ENCODE peak calls at places on chromosomes 16 and 17, in six cellular contexts. One of them, this sample, is unnamed.

GRCh38 chr17:8946071-8946470 is 19.4 kb downstream of the PIK3R5 start:
- DNase-seq in CD4-positive, CD25-positive, alpha-beta regulatory T cell: no peak
- DNase-seq in heart left ventricle: no peak
- DNase-seq in left lung: no peak
- DNase-seq in heart right ventricle: no peak
- DNase-seq in PC-3: no peak
- DNase-seq in this sample: no peak

GRCh38 chr17:13410874-13411273 is 190.9 kb downstream of the HS3ST3A1 start:
- DNase-seq in CD4-positive, CD25-positive, alpha-beta regulatory T cell: no peak
- DNase-seq in heart left ventricle: no peak
- DNase-seq in heart right ventricle: no peak
- DNase-seq in PC-3: peak
- DNase-seq in left lung: peak
- DNase-seq in this sample: no peak

GRCh38 chr17:75507712-75508111 is 7.6 kb downstream of the CASKIN2 start:
- DNase-seq in heart left ventricle: peak
- DNase-seq in left lung: no peak
- DNase-seq in PC-3: no peak
- DNase-seq in CD4-positive, CD25-positive, alpha-beta regulatory T cell: no peak
- DNase-seq in heart right ventricle: no peak
- DNase-seq in this sample: no peak

GRCh38 chr16:89696598-89697128 is 4.8 kb downstream of the SPATA2L start:
- DNase-seq in PC-3: no peak
- DNase-seq in heart right ventricle: no peak
- DNase-seq in CD4-positive, CD25-positive, alpha-beta regulatory T cell: no peak
- DNase-seq in left lung: no peak
- DNase-seq in heart left ventricle: no peak
- DNase-seq in this sample: no peak

GRCh38 chr17:15511142-15511541 is 43.7 kb upstream of the CDRT4 start:
- DNase-seq in CD4-positive, CD25-positive, alpha-beta regulatory T cell: no peak
- DNase-seq in heart right ventricle: no peak
- DNase-seq in heart left ventricle: no peak
- DNase-seq in PC-3: peak
- DNase-seq in left lung: no peak
- DNase-seq in this sample: no peak

GRCh38 chr17:56000411-56000810 is 152.9 kb upstream of the ANKFN1 start:
- DNase-seq in left lung: no peak
- DNase-seq in PC-3: no peak
- DNase-seq in heart left ventricle: no peak
- DNase-seq in CD4-positive, CD25-positive, alpha-beta regulatory T cell: no peak
- DNase-seq in heart right ventricle: no peak
- DNase-seq in this sample: no peak

GRCh38 chr17:828761-829160 is 46.6 kb downstream of the MRM3 start:
- DNase-seq in heart right ventricle: no peak
- DNase-seq in left lung: no peak
- DNase-seq in heart left ventricle: no peak
- DNase-seq in PC-3: no peak
- DNase-seq in CD4-positive, CD25-positive, alpha-beta regulatory T cell: no peak
- DNase-seq in this sample: no peak

GRCh38 chr16:6837722-6838121 is 494.9 kb upstream of the RBFOX1 start:
- DNase-seq in CD4-positive, CD25-positive, alpha-beta regulatory T cell: no peak
- DNase-seq in heart right ventricle: no peak
- DNase-seq in heart left ventricle: no peak
- DNase-seq in PC-3: no peak
- DNase-seq in left lung: no peak
- DNase-seq in this sample: no peak

GRCh38 chr16:58306327-58306726 is 11.5 kb upstream of the PRSS54 start:
- DNase-seq in heart left ventricle: no peak
- DNase-seq in CD4-positive, CD25-positive, alpha-beta regulatory T cell: peak
- DNase-seq in left lung: no peak
- DNase-seq in PC-3: peak
- DNase-seq in heart right ventricle: no peak
- DNase-seq in this sample: peak

GRCh38 chr16:11697319-11697718 is 29.1 kb downstream of the SNN start:
- DNase-seq in heart left ventricle: no peak
- DNase-seq in left lung: no peak
- DNase-seq in heart right ventricle: no peak
- DNase-seq in CD4-positive, CD25-positive, alpha-beta regulatory T cell: no peak
- DNase-seq in PC-3: no peak
- DNase-seq in this sample: no peak

GRCh38 chr16:72910875-72911274 is 137.1 kb downstream of the ZFHX3 start:
- DNase-seq in heart right ventricle: no peak
- DNase-seq in CD4-positive, CD25-positive, alpha-beta regulatory T cell: no peak
- DNase-seq in left lung: no peak
- DNase-seq in heart left ventricle: no peak
- DNase-seq in PC-3: no peak
- DNase-seq in this sample: no peak

GRCh38 chr17:82065638-82066303 is at the start of gene DUS1L:
- DNase-seq in CD4-positive, CD25-positive, alpha-beta regulatory T cell: peak
- DNase-seq in heart right ventricle: peak
- DNase-seq in heart left ventricle: peak
- DNase-seq in left lung: peak
- DNase-seq in PC-3: peak
- DNase-seq in this sample: no peak

GRCh38 chr17:31629696-31630470 is 229.2 kb downstream of the COPRS start:
- DNase-seq in heart right ventricle: no peak
- DNase-seq in left lung: no peak
- DNase-seq in heart left ventricle: no peak
- DNase-seq in CD4-positive, CD25-positive, alpha-beta regulatory T cell: no peak
- DNase-seq in PC-3: no peak
- DNase-seq in this sample: no peak

GRCh38 chr17:36938566-36939058 is 1.3 kb downstream of the LHX1 start:
- DNase-seq in heart right ventricle: no peak
- DNase-seq in PC-3: no peak
- DNase-seq in left lung: no peak
- DNase-seq in heart left ventricle: no peak
- DNase-seq in CD4-positive, CD25-positive, alpha-beta regulatory T cell: no peak
- DNase-seq in this sample: no peak

GRCh38 chr17:37167756-37168155 is 208.0 kb upstream of the C17orf78 start:
- DNase-seq in heart right ventricle: no peak
- DNase-seq in CD4-positive, CD25-positive, alpha-beta regulatory T cell: no peak
- DNase-seq in left lung: no peak
- DNase-seq in heart left ventricle: no peak
- DNase-seq in PC-3: no peak
- DNase-seq in this sample: no peak

GRCh38 chr16:1903220-1903574 is 15.0 kb downstream of the HS3ST6 start:
- DNase-seq in left lung: no peak
- DNase-seq in CD4-positive, CD25-positive, alpha-beta regulatory T cell: no peak
- DNase-seq in PC-3: no peak
- DNase-seq in heart left ventricle: no peak
- DNase-seq in heart right ventricle: no peak
- DNase-seq in this sample: no peak

GRCh38 chr17:57114085-57114673 is 29.1 kb downstream of the AKAP1 start:
- DNase-seq in heart left ventricle: peak
- DNase-seq in heart right ventricle: peak
- DNase-seq in PC-3: peak
- DNase-seq in left lung: no peak
- DNase-seq in CD4-positive, CD25-positive, alpha-beta regulatory T cell: peak
- DNase-seq in this sample: no peak

GRCh38 chr17:42304187-42305030 is 16.1 kb downstream of the STAT5A start:
- DNase-seq in heart right ventricle: no peak
- DNase-seq in CD4-positive, CD25-positive, alpha-beta regulatory T cell: no peak
- DNase-seq in heart left ventricle: no peak
- DNase-seq in PC-3: no peak
- DNase-seq in left lung: no peak
- DNase-seq in this sample: no peak
- H3K27ac ChIP-seq in heart right ventricle: no peak
- H3K27ac ChIP-seq in CD4-positive, CD25-positive, alpha-beta regulatory T cell: no peak
- H3K27ac ChIP-seq in heart left ventricle: no peak
- H3K27ac ChIP-seq in PC-3: no peak
- H3K27ac ChIP-seq in left lung: no peak
- H3K27ac ChIP-seq in this sample: no peak

DNA sequence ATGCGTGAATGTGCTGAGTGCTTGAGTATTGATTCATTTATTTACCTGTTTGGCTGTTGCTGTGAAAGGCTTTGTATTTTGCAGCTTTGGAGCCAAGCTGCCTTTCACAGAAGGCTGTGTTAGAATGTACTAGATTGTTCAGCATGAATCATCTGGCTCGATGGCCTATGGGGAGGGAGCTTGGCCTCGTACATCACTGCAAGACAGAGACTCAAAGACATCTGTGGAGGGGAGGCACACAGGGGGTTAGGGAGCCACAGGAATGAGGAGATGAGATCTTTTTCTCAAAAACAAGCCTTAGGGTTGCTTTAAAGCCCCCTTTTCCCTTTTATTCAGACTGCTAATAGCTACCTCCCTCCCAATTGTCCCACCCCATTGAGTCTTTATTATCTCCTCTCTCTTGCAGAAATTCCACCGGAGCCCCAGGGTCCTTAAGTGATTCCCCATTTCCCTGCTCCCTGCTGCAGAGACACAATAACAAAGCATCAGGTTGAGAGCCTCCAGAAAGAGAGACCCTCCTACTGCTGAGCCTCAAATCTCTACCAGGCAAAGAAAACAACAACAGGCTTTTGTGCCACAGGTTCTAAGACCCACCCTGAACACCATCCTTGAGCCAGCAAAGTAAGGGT is 307.2 kb downstream of the ABCC12 start:
- DNase-seq in PC-3: peak
- DNase-seq in CD4-positive, CD25-positive, alpha-beta regulatory T cell: no peak
- DNase-seq in left lung: no peak
- DNase-seq in heart right ventricle: no peak
- DNase-seq in heart left ventricle: no peak
- DNase-seq in this sample: no peak
- H3K27ac ChIP-seq in PC-3: peak
- H3K27ac ChIP-seq in CD4-positive, CD25-positive, alpha-beta regulatory T cell: no peak
- H3K27ac ChIP-seq in left lung: no peak
- H3K27ac ChIP-seq in heart right ventricle: no peak
- H3K27ac ChIP-seq in heart left ventricle: no peak
- H3K27ac ChIP-seq in this sample: no peak

GRCh38 chr16:84993926-84994325 is 17.4 kb downstream of the ZDHHC7 start:
- DNase-seq in CD4-positive, CD25-positive, alpha-beta regulatory T cell: no peak
- DNase-seq in heart left ventricle: no peak
- DNase-seq in PC-3: no peak
- DNase-seq in left lung: no peak
- DNase-seq in heart right ventricle: no peak
- DNase-seq in this sample: no peak
- H3K27ac ChIP-seq in CD4-positive, CD25-positive, alpha-beta regulatory T cell: no peak
- H3K27ac ChIP-seq in heart left ventricle: no peak
- H3K27ac ChIP-seq in PC-3: peak
- H3K27ac ChIP-seq in left lung: peak
- H3K27ac ChIP-seq in heart right ventricle: no peak
- H3K27ac ChIP-seq in this sample: peak

DNA sequence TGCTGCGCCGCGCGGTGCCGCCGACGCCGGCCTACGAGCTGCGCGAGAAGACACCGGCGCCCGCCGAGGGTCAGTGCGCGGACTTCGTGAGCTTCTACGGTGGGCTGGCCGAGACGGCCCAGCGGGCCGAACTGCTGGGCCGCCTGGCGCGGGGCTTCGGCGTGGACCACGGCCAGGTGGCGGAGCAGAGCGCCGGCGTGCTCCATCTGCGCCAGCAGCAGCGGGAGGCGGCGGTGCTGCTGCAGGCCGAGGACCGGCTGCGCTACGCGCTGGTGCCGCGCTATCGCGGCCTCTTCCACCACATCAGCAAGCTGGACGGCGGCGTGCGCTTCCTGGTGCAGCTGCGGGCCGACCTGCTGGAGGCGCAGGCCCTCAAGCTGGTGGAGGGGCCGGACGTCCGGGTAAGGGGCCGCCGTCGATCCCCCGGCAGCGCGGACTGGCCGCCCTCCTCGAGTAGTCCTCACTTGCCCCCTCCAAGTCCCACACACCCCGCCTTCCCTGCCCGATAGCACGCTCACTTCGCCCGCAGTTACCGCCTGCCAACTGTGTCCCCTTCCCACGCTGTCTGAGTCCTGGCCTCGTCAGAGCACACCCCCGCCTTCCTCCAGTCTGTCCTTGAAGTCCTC is 470 bp downstream of the MLYCD start:
- DNase-seq in CD4-positive, CD25-positive, alpha-beta regulatory T cell: peak
- DNase-seq in left lung: peak
- DNase-seq in PC-3: peak
- DNase-seq in heart left ventricle: peak
- DNase-seq in heart right ventricle: peak
- DNase-seq in this sample: peak
- H3K27ac ChIP-seq in CD4-positive, CD25-positive, alpha-beta regulatory T cell: peak
- H3K27ac ChIP-seq in left lung: peak
- H3K27ac ChIP-seq in PC-3: no peak
- H3K27ac ChIP-seq in heart left ventricle: peak
- H3K27ac ChIP-seq in heart right ventricle: peak
- H3K27ac ChIP-seq in this sample: peak

GRCh38 chr16:81522141-81522701 is 77.6 kb downstream of the CMIP start:
- DNase-seq in heart right ventricle: no peak
- DNase-seq in heart left ventricle: no peak
- DNase-seq in CD4-positive, CD25-positive, alpha-beta regulatory T cell: peak
- DNase-seq in left lung: no peak
- DNase-seq in PC-3: peak
- DNase-seq in this sample: no peak
- H3K27ac ChIP-seq in heart right ventricle: no peak
- H3K27ac ChIP-seq in heart left ventricle: no peak
- H3K27ac ChIP-seq in CD4-positive, CD25-positive, alpha-beta regulatory T cell: no peak
- H3K27ac ChIP-seq in left lung: no peak
- H3K27ac ChIP-seq in PC-3: peak
- H3K27ac ChIP-seq in this sample: no peak

GRCh38 chr16:25271421-25271820 is 13.8 kb upstream of the ZKSCAN2 start:
- DNase-seq in heart left ventricle: no peak
- DNase-seq in heart right ventricle: no peak
- DNase-seq in PC-3: no peak
- DNase-seq in CD4-positive, CD25-positive, alpha-beta regulatory T cell: no peak
- DNase-seq in left lung: no peak
- DNase-seq in this sample: no peak
- H3K27ac ChIP-seq in heart left ventricle: no peak
- H3K27ac ChIP-seq in heart right ventricle: no peak
- H3K27ac ChIP-seq in PC-3: no peak
- H3K27ac ChIP-seq in CD4-positive, CD25-positive, alpha-beta regulatory T cell: no peak
- H3K27ac ChIP-seq in left lung: no peak
- H3K27ac ChIP-seq in this sample: no peak

GRCh38 chr16:50838885-50839284 is 97.0 kb downstream of the CYLD start:
- DNase-seq in heart left ventricle: no peak
- DNase-seq in PC-3: no peak
- DNase-seq in heart right ventricle: no peak
- DNase-seq in left lung: no peak
- DNase-seq in CD4-positive, CD25-positive, alpha-beta regulatory T cell: no peak
- DNase-seq in this sample: no peak
- H3K27ac ChIP-seq in heart left ventricle: no peak
- H3K27ac ChIP-seq in PC-3: no peak
- H3K27ac ChIP-seq in heart right ventricle: no peak
- H3K27ac ChIP-seq in left lung: no peak
- H3K27ac ChIP-seq in CD4-positive, CD25-positive, alpha-beta regulatory T cell: no peak
- H3K27ac ChIP-seq in this sample: no peak

GRCh38 chr16:30559690-30560089 is 1.5 kb upstream of the ZNF764 start:
- DNase-seq in CD4-positive, CD25-positive, alpha-beta regulatory T cell: no peak
- DNase-seq in heart right ventricle: no peak
- DNase-seq in PC-3: no peak
- DNase-seq in left lung: no peak
- DNase-seq in heart left ventricle: no peak
- DNase-seq in this sample: no peak
- H3K27ac ChIP-seq in CD4-positive, CD25-positive, alpha-beta regulatory T cell: no peak
- H3K27ac ChIP-seq in heart right ventricle: no peak
- H3K27ac ChIP-seq in PC-3: no peak
- H3K27ac ChIP-seq in left lung: no peak
- H3K27ac ChIP-seq in heart left ventricle: no peak
- H3K27ac ChIP-seq in this sample: no peak

GRCh38 chr17:47324224-47325020 is 667 bp downstream of the EFCAB13 start:
- DNase-seq in heart left ventricle: peak
- DNase-seq in heart right ventricle: peak
- DNase-seq in PC-3: peak
- DNase-seq in left lung: peak
- DNase-seq in CD4-positive, CD25-positive, alpha-beta regulatory T cell: peak
- DNase-seq in this sample: peak
- H3K27ac ChIP-seq in heart left ventricle: peak
- H3K27ac ChIP-seq in heart right ventricle: peak
- H3K27ac ChIP-seq in PC-3: peak
- H3K27ac ChIP-seq in left lung: peak
- H3K27ac ChIP-seq in CD4-positive, CD25-positive, alpha-beta regulatory T cell: peak
- H3K27ac ChIP-seq in this sample: no peak

This sample was measured in HL-60.